ENCODE peak calls at places on chromosomes 11 and 22, in seven cellular contexts. F is activated CD8-positive, alpha-beta T cell treated with anti-CD3 and anti-CD28 coated beads for 36 hours; X is stimulated activated CD4-positive, alpha-beta T cell treated with anti-CD3 and anti-CD28 coated beads, Interleukin-15, amount 100 ng/mL, for 1 hour; V is brain microvascular endothelial cell; Y is EH; U is GM18507; K is T follicular helper cell. I is an unnamed sample.

GRCh38 chr22:38223289-38223960 is 21.6 kb downstream of the MAFF start:
- DNase-seq in F (no peak), X (no peak), V (no peak), Y (no peak), U (no peak), K (no peak), I (no peak)

GRCh38 chr11:2089536-2090165 is 49.5 kb downstream of the IGF2 start:
- DNase-seq in F (peak; percentile 61), X (no peak), V (no peak), Y (peak; percentile 62), U (peak; percentile 37), K (no peak), I (peak; percentile 7)

GRCh38 chr11:60991457-60991856 is 20.0 kb downstream of the CD6 start:
- DNase-seq in F (peak; percentile 63), X (no peak), V (no peak), Y (no peak), U (no peak), K (no peak), I (no peak)

GRCh38 chr11:47229161-47229560 is 14.4 kb downstream of the DDB2 start:
- DNase-seq in F (no peak), X (no peak), V (no peak), Y (no peak), U (no peak), K (no peak), I (no peak)

GRCh38 chr11:70538641-70539359 is 140.5 kb downstream of the CTTN start:
- DNase-seq in F (no peak), X (no peak), V (no peak), Y (no peak), U (no peak), K (no peak), I (no peak)

GRCh38 chr11:65927904-65928397 is 8.7 kb downstream of the DRAP1 start:
- DNase-seq in F (peak; percentile 93), X (peak; percentile 53), V (no peak), Y (no peak), U (peak; percentile 76), K (peak; percentile 65), I (no peak)

GRCh38 chr22:37472418-37473006 is 13.7 kb downstream of the MFNG start:
- DNase-seq in F (peak; percentile 48), X (no peak), V (no peak), Y (peak; percentile 44), U (no peak), K (no peak), I (no peak)

GRCh38 chr11:62004473-62004872 is 37.0 kb upstream of the FTH1 start:
- DNase-seq in F (no peak), X (no peak), V (peak; percentile 56), Y (peak; percentile 69), U (peak; percentile 28), K (no peak), I (peak; percentile 96)

GRCh38 chr22:30833328-30833727 is 135.2 kb downstream of the MORC2 start:
- DNase-seq in F (no peak), X (no peak), V (no peak), Y (no peak), U (no peak), K (no peak), I (no peak)

GRCh38 chr22:20802452-20802851 is 28.5 kb downstream of the SERPIND1 start:
- DNase-seq in F (no peak), X (no peak), V (no peak), Y (no peak), U (no peak), K (no peak), I (no peak)

GRCh38 chr22:23065069-23065451 is 5.3 kb upstream of the GNAZ start:
- DNase-seq in F (no peak), X (no peak), V (no peak), Y (no peak), U (no peak), K (no peak), I (no peak)

GRCh38 chr11:94602430-94603372 is 35.5 kb downstream of the PIWIL4 start:
- DNase-seq in F (no peak), X (no peak), V (peak; percentile 89), Y (peak; percentile 54), U (peak; percentile 43), K (no peak), I (peak; percentile 86)

GRCh38 chr11:2342981-2343380 is 34.1 kb upstream of the CD81 start:
- DNase-seq in F (no peak), X (no peak), V (no peak), Y (no peak), U (no peak), K (no peak), I (no peak)

GRCh38 chr11:119320593-119321524 is 3.9 kb upstream of the MCAM start:
- DNase-seq in F (peak; percentile 76), X (no peak), V (peak; percentile 36), Y (peak; percentile 82), U (peak; percentile 46), K (no peak), I (peak; percentile 31)

GRCh38 chr22:23838686-23839468 is at the start of gene DERL3:
- DNase-seq in F (peak; percentile 99), X (peak; percentile 86), V (peak; percentile 99), Y (peak; percentile 96), U (peak; percentile 88), K (peak; percentile 88), I (peak; percentile 92)

GRCh38 chr11:843818-844692 is 1.4 kb downstream of the TSPAN4 start:
- DNase-seq in F (peak; percentile 53), X (no peak), V (peak; percentile 76), Y (peak; percentile 98), U (no peak), K (no peak), I (peak; percentile 99)

GRCh38 chr11:119892311-119892808 is 163.4 kb upstream of the NECTIN1 start:
- DNase-seq in F (no peak), X (no peak), V (no peak), Y (no peak), U (no peak), K (no peak), I (no peak)

GRCh38 chr22:26023104-26023775 is 146.0 kb upstream of the SEZ6L start:
- DNase-seq in F (no peak), X (no peak), V (no peak), Y (no peak), U (no peak), K (no peak), I (no peak)

GRCh38 chr11:106466441-106467190 is 389.2 kb downstream of the AASDHPPT start:
- DNase-seq in F (no peak), X (no peak), V (peak; percentile 85), Y (peak; percentile 80), U (no peak), K (no peak), I (peak; percentile 57)

GRCh38 chr22:35631597-35631996 is 14.5 kb upstream of the MB start:
- DNase-seq in F (peak; percentile 64), X (no peak), V (peak; percentile 31), Y (peak; percentile 43), U (no peak), K (no peak), I (no peak)

GRCh38 chr11:78613053-78613813 is 38.6 kb upstream of the NARS2 start:
- DNase-seq in F (no peak), X (no peak), V (no peak), Y (no peak), U (no peak), K (no peak), I (no peak)

GRCh38 chr11:90251599-90251998 is 28.8 kb upstream of the CHORDC1 start:
- DNase-seq in F (no peak), X (no peak), V (no peak), Y (no peak), U (no peak), K (no peak), I (no peak)

GRCh38 chr11:9834281-9834680 is 170.4 kb downstream of the SWAP70 start:
- DNase-seq in F (no peak), X (no peak), V (no peak), Y (peak; percentile 80), U (no peak), K (no peak), I (peak; percentile 84)

GRCh38 chr11:108788565-108789199 is 123.8 kb downstream of the DDX10 start:
- DNase-seq in F (no peak), X (no peak), V (peak; percentile 50), Y (peak; percentile 58), U (no peak), K (no peak), I (peak; percentile 59)

I was measured in fibroblast of the aortic adventitia.